ENCODE peak calls at places on chromosomes 5 and 9, in four cellular contexts. U, V, Y and G are unnamed samples.

GRCh38 chr5:53464722-53465121 is 15.7 kb upstream of the FST start:
- DNase-seq in V (no peak), U (no peak), Y (no peak), G (no peak)

GRCh38 chr5:8615142-8615858 is 746.4 kb downstream of the MTRR start:
- DNase-seq in Y (no peak), V (no peak), U (no peak), G (no peak)

GRCh38 chr5:31153523-31153922 is 40.0 kb upstream of the CDH6 start:
- DNase-seq in V (no peak), Y (no peak), U (no peak), G (no peak)

GRCh38 chr5:53438486-53439472 is 41.6 kb upstream of the FST start:
- DNase-seq in U (no peak), Y (no peak), V (no peak), G (no peak)

GRCh38 chr5:1330146-1330846 is 14.6 kb downstream of the CLPTM1L start:
- DNase-seq in Y (no peak), V (no peak), U (no peak), G (no peak)

GRCh38 chr5:78647411-78647818 is 1.2 kb downstream of the LHFPL2 start:
- DNase-seq in U (peak), V (no peak), Y (no peak), G (peak)

GRCh38 chr5:126234563-126235195 is 188.5 kb upstream of the GRAMD2B start:
- DNase-seq in Y (no peak), U (peak), V (no peak), G (no peak)

GRCh38 chr9:90099262-90099982 is 494.6 kb downstream of the GADD45G start:
- DNase-seq in Y (no peak), V (no peak), U (peak), G (no peak)

GRCh38 chr5:142537938-142538337 is 148.0 kb downstream of the FGF1 start:
- DNase-seq in U (no peak), Y (no peak), V (no peak), G (no peak)

GRCh38 chr9:133709716-133710571 is 28.2 kb downstream of the SARDH start:
- DNase-seq in V (no peak), Y (no peak), U (no peak), G (no peak)

GRCh38 chr5:88785396-88786216 is 97.4 kb downstream of the MEF2C start:
- DNase-seq in U (peak), Y (no peak), V (no peak), G (no peak)

GRCh38 chr5:6675784-6676499 is 37.3 kb upstream of the TENT4A start:
- DNase-seq in V (no peak), U (no peak), Y (no peak), G (no peak)

GRCh38 chr5:39599721-39600431 is 175.1 kb upstream of the DAB2 start:
- DNase-seq in Y (no peak), V (no peak), U (peak), G (no peak)

GRCh38 chr9:69016366-69017096 is 2.6 kb upstream of the PRKACG start:
- DNase-seq in V (no peak), U (no peak), Y (no peak), G (no peak)

GRCh38 chr9:136243631-136244030 is 2.0 kb downstream of the QSOX2 start:
- DNase-seq in V (no peak), Y (no peak), U (no peak), G (no peak)

GRCh38 chr5:117425163-117425562 is 850.5 kb upstream of the SEMA6A start:
- DNase-seq in V (no peak), U (no peak), Y (no peak), G (no peak)

GRCh38 chr5:32030226-32030625 is 143.9 kb downstream of the GOLPH3 start:
- DNase-seq in U (no peak), Y (no peak), V (no peak), G (no peak)

GRCh38 chr5:140258016-140258415 is 44.9 kb downstream of the PFDN1 start:
- DNase-seq in U (no peak), V (no peak), Y (no peak), G (no peak)

GRCh38 chr9:82777366-82777765 is 285.6 kb downstream of the RASEF start:
- DNase-seq in V (no peak), Y (no peak), U (no peak), G (no peak)

GRCh38 chr5:175717837-175718236 is 60.0 kb downstream of the HRH2 start:
- DNase-seq in U (no peak), Y (no peak), V (no peak), G (no peak)

GRCh38 chr9:130526854-130527650 is 52.3 kb upstream of the FUBP3 start:
- DNase-seq in Y (no peak), U (peak), V (no peak), G (no peak)

GRCh38 chr5:178273665-178274541 is 41.3 kb upstream of the PHYKPL start:
- DNase-seq in Y (no peak), V (no peak), U (no peak), G (no peak)

GRCh38 chr5:133943475-133943817 is 25.0 kb downstream of the C5orf15 start:
- DNase-seq in Y (no peak), U (no peak), V (no peak), G (no peak)

GRCh38 chr5:159975462-159976019 is 33.4 kb upstream of the TTC1 start:
- DNase-seq in U (peak), Y (no peak), V (no peak), G (no peak)

GRCh38 chr5:157166164-157166493 is at the start of gene GARIN3:
- DNase-seq in V (no peak), Y (no peak), U (no peak), G (no peak)

GRCh38 chr5:77367733-77368132 is 124.4 kb downstream of the WDR41 start:
- DNase-seq in V (no peak), Y (no peak), U (no peak), G (no peak)

GRCh38 chr5:132760043-132760420 is 12.8 kb downstream of the CCNI2 start:
- DNase-seq in Y (no peak), U (no peak), V (no peak), G (no peak)

GRCh38 chr5:105931782-105932489 is 1738.8 kb downstream of the EFNA5 start:
- DNase-seq in Y (no peak), V (no peak), U (no peak), G (no peak)

GRCh38 chr5:143533978-143534763 is 130.7 kb upstream of the NR3C1 start:
- DNase-seq in Y (no peak), U (no peak), V (no peak), G (no peak)

GRCh38 chr5:179256229-179257189 is 88.8 kb downstream of the ADAMTS2 start:
- DNase-seq in U (peak), Y (peak), V (no peak), G (no peak)

GRCh38 chr9:124285903-124286291 is 28.1 kb downstream of the NEK6 start:
- DNase-seq in V (peak), Y (peak), U (peak), G (peak)

GRCh38 chr5:103607346-103607745 is 44.8 kb upstream of the NUDT12 start:
- DNase-seq in V (no peak), Y (no peak), U (peak), G (no peak)

GRCh38 chr5:77952811-77953210 is 176.7 kb upstream of the TBCA start:
- DNase-seq in V (no peak), U (no peak), Y (no peak), G (no peak)

GRCh38 chr9:129898205-129898604 is 62.9 kb downstream of the USP20 start:
- DNase-seq in V (no peak), Y (no peak), U (no peak), G (no peak)

GRCh38 chr9:84493284-84493947 is 152.9 kb upstream of the SLC28A3 start:
- DNase-seq in Y (no peak), U (peak), V (no peak), G (no peak)

GRCh38 chr9:29332789-29333188 is 1759.5 kb upstream of the C9orf72 start:
- DNase-seq in U (no peak), V (no peak), Y (no peak), G (no peak)

GRCh38 chr5:139638090-139638735 is 9.9 kb upstream of the CXXC5 start:
- DNase-seq in V (no peak), Y (peak), U (peak), G (peak)